ENCODE peak calls at places on chromosomes 6 and 20, in eight cellular contexts. U is heart right ventricle, D is progenitor cell of endocrine pancreas, H is HCT116, X is stomach, Z is heart left ventricle, G is astrocyte of the cerebellum, N is fibroblast of lung. O is an unnamed sample.

GRCh38 chr6:101826678-101827077 is 433.2 kb downstream of the GRIK2 start:
- DNase-seq in Z (no peak), X (no peak), D (no peak), H (no peak), N (no peak), U (no peak), G (no peak), O (no peak)

GRCh38 chr6:107576852-107577251 is 86.9 kb downstream of the SOBP start:
- DNase-seq in X (no peak), N (peak; percentile 11), U (no peak), Z (no peak), H (no peak), G (no peak), D (no peak), O (peak; percentile 52)

GRCh38 chr6:56624046-56624727 is 18.5 kb downstream of the DST start:
- DNase-seq in U (no peak), H (no peak), X (no peak), D (no peak), G (no peak), N (no peak), Z (no peak), O (no peak)

GRCh38 chr6:124699038-124699437 is 263.2 kb upstream of the RNF217 start:
- DNase-seq in U (no peak), G (no peak), N (no peak), X (no peak), D (no peak), Z (no peak), H (no peak), O (no peak)

GRCh38 chr6:25280617-25280990 is 1.4 kb downstream of the CARMIL1 start:
- DNase-seq in H (no peak), G (no peak), U (no peak), Z (no peak), D (no peak), X (no peak), N (peak; percentile 19), O (no peak)

GRCh38 chr6:116073765-116074450 is 13.2 kb upstream of the FRK start:
- DNase-seq in D (no peak), U (no peak), X (no peak), G (peak; percentile 11), N (peak; percentile 40), H (no peak), Z (no peak), O (peak; percentile 77)

GRCh38 chr6:11094411-11094851 is 797 bp downstream of the SMIM13 start:
- DNase-seq in X (peak; percentile 47), H (no peak), Z (no peak), G (no peak), U (peak; percentile 43), D (peak; percentile 13), N (peak; percentile 38), O (peak; percentile 28)

GRCh38 chr6:14524319-14524718 is 406.7 kb downstream of the CD83 start:
- DNase-seq in H (no peak), N (peak; percentile 72), G (no peak), D (no peak), Z (no peak), U (peak; percentile 37), X (no peak), O (peak; percentile 72)

GRCh38 chr6:47698342-47698787 is at the start of gene ADGRF4:
- DNase-seq in Z (no peak), U (no peak), X (no peak), D (no peak), G (no peak), N (peak; percentile 48), H (no peak), O (peak; percentile 8)

GRCh38 chr6:4250645-4251044 is 115.3 kb upstream of the ECI2 start:
- DNase-seq in X (no peak), G (no peak), D (no peak), Z (no peak), U (no peak), N (no peak), H (no peak), O (no peak)

GRCh38 chr6:4259391-4259790 is 124.0 kb upstream of the ECI2 start:
- DNase-seq in U (no peak), N (no peak), H (no peak), X (no peak), Z (no peak), G (no peak), D (no peak), O (no peak)

GRCh38 chr6:4256969-4257368 is 121.6 kb upstream of the ECI2 start:
- DNase-seq in D (no peak), H (no peak), U (no peak), G (no peak), X (no peak), Z (no peak), N (no peak), O (no peak)

GRCh38 chr6:4258733-4259132 is 123.4 kb upstream of the ECI2 start:
- DNase-seq in D (no peak), G (no peak), X (no peak), H (no peak), U (no peak), Z (no peak), N (no peak), O (no peak)

GRCh38 chr6:4253604-4254211 is 118.3 kb upstream of the ECI2 start:
- DNase-seq in H (peak; percentile 10), D (no peak), X (peak; percentile 32), G (peak; percentile 34), Z (peak; percentile 52), U (peak; percentile 72), N (peak; percentile 82), O (peak; percentile 31)
- TF ChIP-seq CTCF in H (peak; percentile 72), D (peak; percentile 27), X (peak; percentile 17), G (peak; percentile 61), Z (peak; percentile 58), U (peak; percentile 63), N (peak; percentile 80), O (peak; percentile 68)

DNA sequence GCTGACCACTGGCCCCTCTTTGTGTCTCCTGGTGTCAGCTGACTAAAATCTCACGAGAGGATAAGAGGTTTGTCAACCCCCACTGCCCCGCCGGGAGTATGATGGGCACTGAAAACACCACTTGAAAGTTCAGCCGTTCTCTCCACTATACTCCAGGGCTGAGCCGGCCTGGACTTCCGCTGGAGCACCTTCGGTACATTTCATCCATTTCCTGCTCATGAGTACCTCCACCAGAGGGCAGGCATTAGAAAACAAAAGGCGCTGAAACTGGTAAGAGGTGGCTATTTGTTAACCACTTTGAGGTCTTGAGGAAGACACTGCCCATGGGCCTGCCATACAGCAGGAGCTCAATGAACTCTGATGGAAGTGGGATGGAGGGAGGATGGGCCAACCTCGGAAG is 17.9 kb upstream of the ANKRD60 start:
- DNase-seq in N (peak; percentile 38), U (no peak), Z (no peak), G (no peak), D (no peak), X (no peak), H (no peak), O (peak; percentile 41)
- TF ChIP-seq CTCF in N (peak; percentile 41), U (peak; percentile 28), Z (peak; percentile 23), G (peak; percentile 44), D (peak; percentile 41), X (no peak), H (peak; percentile 31), O (peak; percentile 25)

GRCh38 chr20:44212792-44213191 is 2.2 kb upstream of the OSER1 start:
- DNase-seq in H (no peak), G (no peak), D (no peak), U (no peak), Z (no peak), N (no peak), X (no peak), O (no peak)

GRCh38 chr20:44209691-44210421 is 715 bp downstream of the OSER1 start:
- DNase-seq in X (peak; percentile 46), U (no peak), G (no peak), D (peak; percentile 43), N (no peak), Z (no peak), H (no peak), O (peak; percentile 50)

GRCh38 chr20:44208770-44209169 is 1.8 kb downstream of the OSER1 start:
- DNase-seq in H (no peak), G (no peak), Z (no peak), D (no peak), U (no peak), N (peak; percentile 52), X (no peak), O (no peak)

GRCh38 chr20:44210422-44211176 is at the start of gene OSER1:
- DNase-seq in Z (peak; percentile 99), N (peak; percentile 97), H (peak; percentile 94), U (peak; percentile 97), D (peak; percentile 96), X (peak; percentile 98), G (peak; percentile 92), O (peak; percentile 95)

DNA sequence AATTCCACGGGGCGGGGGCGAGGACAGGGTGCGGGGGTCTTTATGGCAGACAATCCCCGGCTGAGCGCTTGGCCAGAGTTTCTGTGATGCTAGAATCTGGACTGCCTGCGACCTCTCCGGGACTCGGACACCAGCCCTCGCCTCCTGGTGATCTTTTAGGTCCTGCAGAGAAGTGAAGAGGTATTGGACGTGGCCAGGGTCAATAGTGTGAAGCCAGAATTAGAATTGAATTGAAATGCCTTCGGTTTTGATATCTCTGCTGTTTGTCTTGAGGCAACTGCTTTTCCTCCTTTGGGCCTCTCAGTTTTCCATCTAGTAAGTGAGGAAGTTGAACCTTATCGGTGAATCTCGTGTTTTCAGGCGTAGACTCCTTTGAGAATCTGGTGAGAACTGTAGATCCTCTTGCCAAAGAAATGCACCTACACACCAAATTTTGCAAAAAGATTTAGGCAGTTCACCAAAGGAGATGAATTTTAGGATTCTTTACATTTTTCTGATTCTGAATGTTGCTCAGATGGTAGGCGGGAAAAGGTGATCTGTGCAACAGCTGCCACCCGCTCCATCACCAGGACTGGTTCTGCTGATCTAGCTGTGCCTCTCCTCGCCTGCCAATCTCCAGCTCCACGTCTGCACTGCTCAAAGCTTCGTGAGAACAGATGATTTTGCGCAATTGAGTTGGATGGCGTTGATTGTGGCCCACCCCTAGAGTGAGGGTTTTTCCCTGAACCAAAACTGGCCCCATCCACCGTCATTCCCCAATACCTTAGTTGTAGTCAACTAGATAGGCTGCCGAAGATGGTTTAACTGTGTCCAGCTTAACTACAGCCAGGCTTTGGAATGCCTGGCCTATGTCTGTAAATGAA is 837 bp upstream of the OSER1 start:
- DNase-seq in U (no peak), D (no peak), H (no peak), G (no peak), N (peak; percentile 47), Z (no peak), X (no peak), O (peak; percentile 67)
- TF ChIP-seq CTCF in U (no peak), D (no peak), H (no peak), G (no peak), N (no peak), Z (no peak), X (no peak), O (no peak)

GRCh38 chr20:17808782-17809181 is 109.0 kb downstream of the BANF2 start:
- DNase-seq in D (no peak), N (no peak), G (no peak), Z (no peak), X (no peak), U (no peak), H (no peak), O (no peak)

GRCh38 chr20:17806107-17806506 is 106.3 kb downstream of the BANF2 start:
- DNase-seq in H (no peak), D (no peak), G (no peak), X (no peak), N (no peak), Z (no peak), U (no peak), O (no peak)

GRCh38 chr20:17806739-17807441 is 107.1 kb downstream of the BANF2 start:
- DNase-seq in H (no peak), U (peak; percentile 88), N (peak; percentile 89), D (no peak), X (peak; percentile 49), Z (peak; percentile 90), G (peak; percentile 54), O (peak; percentile 79)

GRCh38 chr20:17808357-17808756 is 108.6 kb downstream of the BANF2 start:
- DNase-seq in N (peak; percentile 84), H (no peak), D (no peak), G (no peak), Z (no peak), U (peak; percentile 81), X (no peak), O (peak; percentile 97)

GRCh38 chr20:17807670-17808069 is 107.9 kb downstream of the BANF2 start:
- DNase-seq in X (no peak), H (no peak), U (no peak), G (no peak), Z (no peak), D (no peak), N (no peak), O (peak; percentile 49)
- TF ChIP-seq CTCF in X (no peak), H (no peak), U (no peak), G (no peak), Z (no peak), D (no peak), N (no peak), O (no peak)

O was measured in foreskin fibroblast.